ENCODE peak calls at places on chromosomes 12 and 14, in five cellular contexts. O is dorsolateral prefrontal cortex, E is astrocyte of the cerebellum, T is transverse colon, C is endothelial cell. K is an unnamed sample.

GRCh38 chr12:101935769-101936741 is 58.7 kb downstream of the DRAM1 start:
- DNase-seq in C (no peak), E (peak), O (no peak), T (peak), K (peak)

GRCh38 chr12:89697256-89697655 is 11.4 kb downstream of the ATP2B1 start:
- DNase-seq in C (no peak), T (no peak), E (no peak), O (no peak), K (no peak)

GRCh38 chr12:1848741-1849140 is 28.4 kb downstream of the LRTM2 start:
- DNase-seq in T (no peak), O (peak), E (no peak), C (no peak), K (no peak)

GRCh38 chr12:5166976-5167375 is 123.3 kb downstream of the KCNA5 start:
- DNase-seq in T (no peak), O (peak), E (peak), C (no peak), K (peak)

GRCh38 chr12:127550271-127550670 is 716.7 kb upstream of the TMEM132C start:
- DNase-seq in E (peak), O (no peak), T (no peak), C (no peak), K (peak)

GRCh38 chr14:35213869-35214387 is 78.3 kb upstream of the PSMA6 start:
- DNase-seq in C (no peak), O (no peak), E (no peak), T (no peak), K (peak)

GRCh38 chr12:66896797-66897196 is 217.9 kb upstream of the GRIP1 start:
- DNase-seq in E (no peak), C (no peak), O (no peak), T (no peak), K (no peak)

GRCh38 chr12:57893460-57894353 is 47.2 kb upstream of the CTDSP2 start:
- DNase-seq in T (peak), C (peak), O (peak), E (peak), K (peak)

GRCh38 chr12:24879644-24880043 is 69.3 kb downstream of the BCAT1 start:
- DNase-seq in E (no peak), T (no peak), C (no peak), O (no peak), K (no peak)

GRCh38 chr14:47590763-47591162 is 84.6 kb downstream of the MDGA2 start:
- DNase-seq in E (no peak), T (no peak), C (no peak), O (no peak), K (no peak)

GRCh38 chr14:77543240-77543551 is 44.6 kb upstream of the ISM2 start:
- DNase-seq in O (no peak), T (no peak), E (no peak), C (no peak), K (no peak)

GRCh38 chr14:65560340-65561027 is 148.0 kb downstream of the FUT8 start:
- DNase-seq in C (no peak), E (peak), T (no peak), O (no peak), K (no peak)

GRCh38 chr12:128940090-128940888 is 87.0 kb downstream of the GLT1D1 start:
- DNase-seq in E (no peak), T (no peak), C (no peak), O (no peak), K (peak)

GRCh38 chr12:54381136-54381535 is 3.4 kb downstream of the ZNF385A start:
- DNase-seq in C (no peak), O (no peak), E (no peak), T (no peak), K (no peak)

GRCh38 chr12:74412607-74413230 is 124.9 kb upstream of the ATXN7L3B start:
- DNase-seq in T (no peak), E (peak), O (no peak), C (no peak), K (peak)
- TF ChIP-seq CTCF in T (peak), E (no peak), O (peak), C (peak), K (peak)

DNA sequence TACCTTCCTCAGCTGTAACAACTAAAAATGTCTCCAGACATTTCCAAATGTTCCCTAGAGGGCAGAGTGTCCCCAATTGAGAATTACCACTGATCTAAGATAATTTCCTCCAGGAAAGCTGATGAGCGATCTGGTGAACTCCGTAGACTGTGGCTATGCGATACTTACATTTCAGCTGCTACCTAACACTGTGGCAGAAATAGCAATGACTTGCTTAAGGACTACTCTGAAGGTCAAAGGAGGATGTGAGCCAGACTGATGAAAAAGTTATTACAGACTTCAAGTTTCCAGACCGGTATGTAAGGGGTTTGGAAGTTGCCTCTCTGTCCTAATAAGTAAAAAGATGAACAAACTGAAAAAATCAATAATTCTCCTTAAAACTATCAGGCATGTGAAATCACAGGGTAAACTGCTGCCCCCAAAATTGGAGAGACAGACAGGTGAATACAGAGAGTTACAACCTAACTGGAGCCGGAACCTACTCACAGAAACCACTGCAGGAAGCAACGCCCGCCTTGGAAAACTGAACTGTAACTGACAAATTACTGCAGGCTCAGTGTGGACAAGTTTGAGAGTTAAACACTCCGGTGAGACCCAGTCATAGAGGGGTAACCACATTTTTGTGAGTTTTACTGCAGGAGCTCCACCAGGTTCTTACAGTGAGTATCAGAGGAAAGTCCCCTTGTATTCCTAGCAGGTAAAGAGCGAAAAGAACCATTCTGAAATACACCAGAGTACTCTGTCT is 60.0 kb upstream of the PARP11 start:
- DNase-seq in O (no peak), C (no peak), T (no peak), E (no peak), K (no peak)
- TF ChIP-seq CTCF in O (no peak), C (no peak), T (no peak), E (no peak), K (no peak)

DNA sequence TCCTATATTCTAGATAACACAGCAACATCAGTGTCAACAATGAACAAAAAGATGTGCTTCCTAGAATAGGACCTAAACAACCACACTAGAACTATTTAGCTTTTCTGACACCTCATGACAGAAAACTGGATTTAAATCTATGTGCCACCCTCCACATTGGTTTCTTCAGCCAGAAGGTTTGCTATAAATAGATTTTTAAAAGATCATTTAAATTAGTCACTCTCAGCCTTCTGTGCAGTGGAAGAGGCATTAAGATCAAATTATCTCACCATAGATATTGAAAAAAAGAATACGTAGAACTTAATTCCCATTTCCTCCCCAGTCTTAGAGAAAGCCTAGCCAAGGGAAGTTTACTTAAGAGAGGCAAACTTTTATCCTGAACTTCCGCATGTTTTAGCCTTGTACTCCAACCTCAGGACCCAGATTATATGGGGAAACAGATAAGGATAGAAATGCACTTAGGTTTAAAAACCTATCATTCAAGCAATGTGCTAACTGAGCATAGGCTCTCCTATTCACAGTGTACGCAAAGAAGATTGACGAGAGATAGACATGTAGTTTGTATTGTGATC is 59.6 kb downstream of the NELL2 start:
- DNase-seq in C (no peak), E (no peak), O (no peak), T (no peak), K (no peak)
- TF ChIP-seq CTCF in C (no peak), E (no peak), O (no peak), T (no peak), K (no peak)

GRCh38 chr14:30657050-30657449 is 34.9 kb downstream of the SCFD1 start:
- DNase-seq in T (no peak), E (no peak), C (no peak), O (no peak), K (no peak)

GRCh38 chr14:30655658-30656057 is 33.5 kb downstream of the SCFD1 start:
- DNase-seq in E (no peak), C (no peak), T (no peak), O (no peak), K (no peak)

GRCh38 chr14:30656190-30656632 is 34.1 kb downstream of the SCFD1 start:
- DNase-seq in O (no peak), E (no peak), C (peak), T (peak), K (peak)

GRCh38 chr14:30658645-30659044 is 36.5 kb downstream of the SCFD1 start:
- DNase-seq in E (no peak), T (no peak), O (no peak), C (no peak), K (no peak)

DNA sequence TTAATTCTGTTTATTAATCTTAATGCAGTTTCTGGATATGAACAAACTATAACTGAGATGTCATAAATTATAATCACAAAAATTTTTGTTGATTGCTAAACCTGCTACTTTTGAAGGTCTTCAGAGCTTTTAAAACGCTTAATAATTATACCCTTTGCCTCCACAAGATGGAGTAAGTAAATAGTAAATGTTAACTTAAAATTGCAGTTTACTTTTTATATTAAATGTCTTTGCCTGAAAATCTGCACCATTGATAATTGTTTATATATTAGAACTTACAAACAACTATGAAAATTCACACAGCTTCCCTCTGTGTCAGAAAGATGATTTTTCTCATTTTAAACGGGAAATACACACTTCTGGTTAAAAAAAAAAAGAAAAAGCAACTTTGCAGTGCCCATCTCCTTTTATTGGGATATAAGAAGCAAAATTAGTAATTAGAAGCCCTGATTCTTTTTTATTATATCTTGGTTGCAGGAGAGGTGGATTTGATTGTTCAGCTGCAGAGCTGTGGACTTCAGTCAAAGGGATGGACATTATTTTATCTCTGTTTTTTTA is 35.6 kb downstream of the SCFD1 start:
- DNase-seq in O (no peak), E (no peak), T (no peak), C (no peak), K (peak)
- TF ChIP-seq CTCF in O (peak), E (no peak), T (peak), C (peak), K (no peak)